ENCODE peak calls at places on chromosome 4, in seven cellular contexts. P is suprapubic skin; Q is GM23338; E is lung; U is CD8-positive, alpha-beta T cell; X is RWPE1; O is heart right ventricle. F is an unnamed sample.

GRCh38 chr4:42492977-42493376 is 95.7 kb downstream of the SHISA3 start:
- DNase-seq in O (no peak), U (no peak), E (no peak), Q (no peak), P (no peak), X (no peak), F (no peak)

GRCh38 chr4:72006576-72006975 is 25.2 kb upstream of the NPFFR2 start:
- DNase-seq in P (no peak), E (no peak), Q (no peak), O (no peak), U (no peak), X (peak), F (no peak)

GRCh38 chr4:107366900-107367299 is 330.8 kb upstream of the DKK2 start:
- DNase-seq in X (no peak), Q (no peak), E (no peak), O (no peak), U (no peak), P (no peak), F (no peak)

GRCh38 chr4:180197471-180197870 is 2045.7 kb upstream of the TENM3 start:
- DNase-seq in P (no peak), O (no peak), E (no peak), U (no peak), Q (peak), X (no peak), F (no peak)

GRCh38 chr4:143391895-143392294 is 55.2 kb downstream of the GAB1 start:
- DNase-seq in E (no peak), P (no peak), Q (no peak), U (no peak), X (no peak), O (no peak), F (no peak)

GRCh38 chr4:90537491-90537890 is 410.3 kb downstream of the CCSER1 start:
- DNase-seq in E (no peak), U (no peak), Q (peak), P (no peak), O (no peak), X (no peak), F (no peak)

GRCh38 chr4:3810796-3811485 is 44.8 kb downstream of the ADRA2C start:
- DNase-seq in P (no peak), O (peak), E (no peak), X (no peak), U (no peak), Q (no peak), F (no peak)

GRCh38 chr4:140150636-140150885 is 3.4 kb downstream of the MAML3 start:
- DNase-seq in E (peak), X (peak), O (no peak), P (peak), Q (no peak), U (no peak), F (peak)

GRCh38 chr4:37981844-37982720 is 21.9 kb downstream of the PTTG2 start:
- DNase-seq in O (no peak), X (no peak), P (no peak), E (no peak), Q (no peak), U (no peak), F (no peak)

GRCh38 chr4:141283152-141283551 is 62.5 kb downstream of the ZNF330 start:
- DNase-seq in U (no peak), Q (no peak), X (no peak), E (no peak), O (no peak), P (no peak), F (no peak)

GRCh38 chr4:3269105-3269927 is 20.4 kb downstream of the MSANTD1 start:
- DNase-seq in O (no peak), E (no peak), Q (no peak), P (no peak), U (no peak), X (no peak), F (no peak)

GRCh38 chr4:74320559-74321118 is 12.4 kb downstream of the EPGN start:
- DNase-seq in P (no peak), Q (peak), U (no peak), X (peak), O (no peak), E (peak), F (peak)

GRCh38 chr4:101911616-101912015 is 121.1 kb downstream of the BANK1 start:
- DNase-seq in E (no peak), Q (no peak), P (no peak), O (no peak), X (no peak), U (no peak), F (no peak)

GRCh38 chr4:173264245-173264959 is 69.8 kb downstream of the HMGB2 start:
- DNase-seq in E (peak), O (peak), X (no peak), P (no peak), Q (peak), U (no peak), F (no peak)

GRCh38 chr4:130395871-130396270 is 1299.9 kb downstream of the C4orf33 start:
- DNase-seq in X (peak), Q (no peak), E (no peak), P (no peak), U (no peak), O (no peak), F (no peak)

GRCh38 chr4:7273741-7274297 is 81.5 kb downstream of the SORCS2 start:
- DNase-seq in P (no peak), Q (no peak), U (no peak), X (no peak), E (no peak), O (no peak), F (no peak)

GRCh38 chr4:664713-665231 is 9.3 kb downstream of the ATP5ME start:
- DNase-seq in X (no peak), U (no peak), P (peak), E (no peak), O (peak), Q (no peak), F (no peak)

GRCh38 chr4:146763560-146763959 is 124.9 kb downstream of the POU4F2 start:
- DNase-seq in P (no peak), X (no peak), O (no peak), Q (no peak), U (no peak), E (no peak), F (no peak)

GRCh38 chr4:34723606-34724005 is 1520.7 kb downstream of the ARAP2 start:
- DNase-seq in O (no peak), U (no peak), Q (no peak), X (no peak), P (no peak), E (no peak), F (no peak)

GRCh38 chr4:87144346-87144745 is 76.1 kb downstream of the KLHL8 start:
- DNase-seq in P (no peak), Q (no peak), E (no peak), U (no peak), O (no peak), X (no peak), F (no peak)

GRCh38 chr4:649293-649625 is 23.9 kb downstream of the PDE6B start:
- DNase-seq in O (no peak), Q (no peak), E (no peak), X (no peak), U (no peak), P (no peak), F (no peak)

GRCh38 chr4:103018391-103019318 is 850 bp downstream of the SLC9B1 start:
- DNase-seq in Q (peak), P (peak), U (no peak), E (peak), X (no peak), O (no peak), F (peak)

GRCh38 chr4:98747659-98748091 is 89.3 kb upstream of the TSPAN5 start:
- DNase-seq in P (no peak), X (no peak), E (no peak), Q (peak), O (no peak), U (no peak), F (peak)

GRCh38 chr4:186809070-186809469 is 85.4 kb upstream of the FAT1 start:
- DNase-seq in P (no peak), Q (no peak), E (no peak), X (no peak), U (no peak), O (no peak), F (no peak)

GRCh38 chr4:2924765-2925301 is 38.4 kb downstream of the NOP14 start:
- DNase-seq in Q (no peak), O (no peak), P (peak), X (no peak), E (no peak), U (no peak), F (no peak)

GRCh38 chr4:152609460-152609859 is 70.3 kb downstream of the TMEM154 start:
- DNase-seq in Q (no peak), P (no peak), U (no peak), X (no peak), O (no peak), E (no peak), F (no peak)

GRCh38 chr4:82493721-82494425 is 63.5 kb downstream of the ENOPH1 start:
- DNase-seq in X (no peak), Q (no peak), E (no peak), O (no peak), P (no peak), U (no peak), F (no peak)

GRCh38 chr4:150683775-150684350 is 101.9 kb downstream of the MAB21L2 start:
- DNase-seq in Q (peak), O (no peak), P (no peak), U (no peak), E (no peak), X (no peak), F (no peak)

GRCh38 chr4:67054901-67055300 is 490.4 kb downstream of the CENPC start:
- DNase-seq in P (no peak), X (no peak), O (no peak), Q (no peak), U (no peak), E (no peak), F (no peak)

GRCh38 chr4:78528327-78528726 is 23.2 kb upstream of the ANXA3 start:
- DNase-seq in X (no peak), P (no peak), U (no peak), O (no peak), Q (no peak), E (no peak), F (no peak)

GRCh38 chr4:131638776-131639175 is 1510.3 kb upstream of the PCDH10 start:
- DNase-seq in E (no peak), U (no peak), O (no peak), P (no peak), Q (no peak), X (no peak), F (no peak)

GRCh38 chr4:26557164-26557563 is 26.7 kb upstream of the TBC1D19 start:
- DNase-seq in X (no peak), U (no peak), O (no peak), Q (no peak), P (no peak), E (peak), F (no peak)

GRCh38 chr4:123777297-123777859 is 380.8 kb downstream of the SPRY1 start:
- DNase-seq in O (no peak), Q (no peak), X (no peak), P (no peak), U (no peak), E (no peak), F (no peak)

GRCh38 chr4:71270901-71271300 is 67.9 kb upstream of the SLC4A4 start:
- DNase-seq in O (no peak), Q (peak), E (no peak), U (no peak), P (no peak), X (no peak), F (no peak)

GRCh38 chr4:176708771-176709311 is 83.9 kb downstream of the VEGFC start:
- DNase-seq in O (no peak), Q (no peak), U (no peak), X (no peak), P (no peak), E (no peak), F (no peak)

GRCh38 chr4:3305610-3306371 is 13.0 kb downstream of the RGS12 start:
- DNase-seq in U (no peak), O (no peak), P (no peak), Q (no peak), E (no peak), X (no peak), F (no peak)

GRCh38 chr4:14254252-14254651 is 626.7 kb upstream of the BOD1L1 start:
- DNase-seq in E (peak), O (peak), P (no peak), U (no peak), X (peak), Q (peak), F (peak)

GRCh38 chr4:163624727-163625126 is 130.2 kb downstream of the TMA16 start:
- DNase-seq in E (no peak), X (no peak), O (no peak), U (no peak), P (no peak), Q (no peak), F (no peak)

GRCh38 chr4:48985976-48986653 is at the start of gene CWH43:
- DNase-seq in P (no peak), X (no peak), U (no peak), Q (peak), O (no peak), E (no peak), F (peak)

GRCh38 chr4:180513076-180513475 is 1730.1 kb upstream of the TENM3 start:
- DNase-seq in O (no peak), X (no peak), U (no peak), Q (no peak), P (no peak), E (no peak), F (no peak)

GRCh38 chr4:153794001-153794400 is 5.1 kb upstream of the SFRP2 start:
- DNase-seq in U (no peak), X (no peak), O (no peak), E (no peak), P (no peak), Q (no peak), F (no peak)

GRCh38 chr4:153798436-153798835 is 9.6 kb upstream of the SFRP2 start:
- DNase-seq in P (no peak), O (no peak), U (no peak), E (no peak), Q (no peak), X (no peak), F (no peak)

GRCh38 chr4:153798901-153799707 is 10.2 kb upstream of the SFRP2 start:
- DNase-seq in U (no peak), O (no peak), Q (no peak), P (no peak), E (no peak), X (no peak), F (no peak)

GRCh38 chr4:153804742-153805141 is 15.9 kb upstream of the SFRP2 start:
- DNase-seq in Q (no peak), X (no peak), O (no peak), U (no peak), P (no peak), E (no peak), F (no peak)

GRCh38 chr4:153799708-153800074 is 10.8 kb upstream of the SFRP2 start:
- DNase-seq in O (no peak), Q (no peak), E (no peak), U (no peak), X (no peak), P (no peak), F (no peak)
- H3K27ac ChIP-seq in O (no peak), Q (no peak), E (no peak), U (no peak), X (no peak), P (no peak), F (no peak)

DNA sequence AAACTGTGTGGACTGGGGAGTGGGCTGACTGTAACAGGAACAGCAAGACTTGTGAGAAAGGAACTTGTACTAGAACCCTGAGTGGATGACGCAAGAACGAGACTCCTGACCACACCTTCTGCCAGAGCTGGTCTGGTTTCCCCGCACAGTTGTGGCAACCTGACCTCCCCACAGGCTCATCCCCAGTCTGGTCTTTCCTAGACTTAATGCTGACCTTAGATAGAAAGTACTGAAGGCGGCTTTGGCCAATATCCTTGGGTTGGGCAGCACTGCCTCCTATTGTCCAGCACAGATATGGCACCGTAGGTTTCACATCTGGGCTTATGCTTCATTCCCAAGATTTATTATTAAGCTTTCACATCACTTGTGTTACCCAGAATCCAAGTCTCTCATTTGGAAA is 137.8 kb upstream of the FRG1 start:
- DNase-seq in X (no peak), P (no peak), E (no peak), O (no peak), Q (peak), U (no peak), F (no peak)
- TF ChIP-seq CTCF in X (no peak), P (no peak), E (no peak), O (no peak), Q (peak), U (no peak), F (no peak)

GRCh38 chr4:112325522-112325921 is 28.4 kb downstream of the ALPK1 start:
- DNase-seq in O (no peak), E (no peak), X (no peak), P (no peak), U (no peak), Q (no peak), F (no peak)
- H3K27ac ChIP-seq in O (no peak), E (no peak), X (no peak), P (no peak), U (no peak), Q (no peak), F (no peak)

GRCh38 chr4:1683903-1684755 is at the start of gene FAM53A:
- DNase-seq in X (peak), U (peak), Q (peak), O (peak), P (peak), E (peak), F (peak)
- TF ChIP-seq CTCF in X (no peak), U (no peak), Q (no peak), O (no peak), P (no peak), E (no peak), F (no peak)

GRCh38 chr4:51895816-51896408 is 53.0 kb downstream of the DCUN1D4 start:
- DNase-seq in Q (peak), P (peak), U (peak), X (peak), E (peak), O (no peak), F (peak)
- H3K27ac ChIP-seq in Q (peak), P (no peak), U (no peak), X (no peak), E (no peak), O (no peak), F (no peak)

DNA sequence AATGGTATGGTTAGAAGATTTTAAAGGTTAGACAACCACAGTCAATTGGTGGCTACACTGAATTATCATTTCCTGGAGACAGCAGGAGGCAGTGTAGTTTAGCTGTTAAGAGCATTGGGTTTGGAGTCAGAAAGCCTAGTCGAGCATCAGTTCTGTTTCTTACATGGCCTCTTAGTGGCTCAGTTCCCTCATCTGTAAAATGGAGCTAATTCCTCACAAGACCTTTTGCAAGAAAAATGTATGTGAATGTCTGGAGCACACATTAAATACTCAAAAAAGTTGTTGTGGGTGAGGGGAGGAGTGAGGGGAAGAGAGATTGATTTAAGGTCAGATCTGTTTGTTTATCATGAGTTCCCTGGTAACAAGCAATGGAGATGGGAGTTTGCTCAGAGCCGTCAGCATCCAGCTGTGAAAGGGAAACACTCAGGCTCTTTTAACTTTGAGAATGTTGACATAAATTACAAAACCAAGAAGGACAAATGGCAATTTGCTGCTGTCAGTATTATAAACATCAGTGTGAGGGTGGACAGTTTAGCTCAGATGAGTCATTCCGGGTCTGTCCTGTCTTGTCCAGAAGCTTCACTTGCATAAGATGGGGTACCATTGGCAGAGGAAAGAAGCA is 98.2 kb upstream of the PGRMC2 start:
- DNase-seq in O (no peak), E (no peak), P (no peak), Q (peak), X (peak), U (no peak), F (peak)
- TF ChIP-seq CTCF in O (no peak), E (no peak), P (no peak), Q (peak), X (no peak), U (no peak), F (no peak)

GRCh38 chr4:118755438-118756226 is 70.4 kb downstream of the METTL14 start:
- DNase-seq in U (no peak), O (no peak), X (no peak), E (no peak), P (no peak), Q (no peak), F (no peak)
- H3K27ac ChIP-seq in U (no peak), O (peak), X (no peak), E (peak), P (peak), Q (peak), F (peak)

DNA sequence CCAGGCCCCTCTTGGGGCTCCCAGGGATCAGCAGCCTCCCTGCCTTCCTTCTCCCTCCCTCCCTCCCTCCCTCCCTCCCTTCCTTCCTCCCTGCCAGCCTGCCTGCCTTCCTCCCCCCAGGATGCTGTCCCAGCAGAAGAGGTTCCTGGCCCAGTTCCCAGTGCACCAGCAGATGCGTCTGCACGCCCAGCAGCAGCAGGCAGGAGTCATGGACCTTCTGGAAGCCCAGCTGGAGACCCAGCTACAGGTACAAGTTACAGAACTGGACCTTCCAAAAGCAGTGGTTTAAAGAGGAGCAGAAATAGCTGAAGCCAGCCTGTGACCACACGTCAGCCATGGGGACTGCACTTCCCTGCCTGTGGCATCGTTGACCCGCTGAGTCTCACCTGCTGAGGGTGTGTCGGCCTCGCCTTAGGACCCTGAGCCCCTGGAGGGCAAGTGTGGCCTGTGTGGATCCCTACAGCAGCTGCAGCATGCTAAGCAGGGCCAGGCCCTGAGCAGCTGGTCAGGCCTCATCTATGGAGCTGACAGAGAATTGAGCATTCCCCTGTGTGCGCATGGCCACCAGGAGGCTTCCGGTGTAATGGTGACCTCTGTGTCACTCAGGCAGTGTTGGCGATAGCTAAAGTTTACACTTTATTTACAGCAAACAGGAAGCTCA is 84.7 kb downstream of the CRMP1 start:
- DNase-seq in Q (no peak), U (no peak), O (no peak), X (no peak), E (no peak), P (no peak), F (no peak)
- TF ChIP-seq CTCF in Q (no peak), U (no peak), O (no peak), X (no peak), E (no peak), P (no peak), F (no peak)